ENCODE peak calls at places on chromosomes 1 and 21, in four cellular contexts. T, C, Y and L are unnamed samples.

GRCh38 chr1:150931773-150932172 is 5.6 kb downstream of the SETDB1 start:
- DNase-seq in T (no peak), C (no peak), Y (peak; percentile 24), L (no peak)

GRCh38 chr1:246602194-246602593 is 35.9 kb downstream of the CNST start:
- DNase-seq in T (peak; percentile 76), C (no peak), Y (peak; percentile 47), L (no peak)

GRCh38 chr1:150149490-150150453 is at the start of gene PLEKHO1:
- DNase-seq in T (peak; percentile 90), C (peak; percentile 91), Y (peak; percentile 89), L (peak; percentile 97)

GRCh38 chr1:20727746-20728316 is 4.7 kb downstream of the SH2D5 start:
- DNase-seq in T (peak; percentile 56), C (peak; percentile 56), Y (no peak), L (no peak)

GRCh38 chr1:48093696-48094518 is 96.7 kb upstream of the TRABD2B start:
- DNase-seq in T (peak; percentile 88), C (peak; percentile 86), Y (peak; percentile 28), L (peak; percentile 53)

GRCh38 chr1:210236840-210237409 is 4.3 kb downstream of the SERTAD4 start:
- DNase-seq in T (no peak), C (no peak), Y (no peak), L (no peak)

GRCh38 chr21:45517249-45518065 is 24.8 kb downstream of the SLC19A1 start:
- DNase-seq in T (no peak), C (no peak), Y (peak; percentile 24), L (no peak)

GRCh38 chr1:67441183-67441582 is 11.0 kb upstream of the SERBP1 start:
- DNase-seq in T (no peak), C (no peak), Y (peak; percentile 23), L (no peak)

GRCh38 chr1:54358503-54359168 is 47.6 kb downstream of the SSBP3 start:
- DNase-seq in T (peak; percentile 84), C (no peak), Y (no peak), L (no peak)

GRCh38 chr1:62599044-62599443 is 1.7 kb downstream of the ANGPTL3 start:
- DNase-seq in T (no peak), C (no peak), Y (peak; percentile 56), L (no peak)

GRCh38 chr1:211829343-211830054 is 1.1 kb downstream of the LPGAT1 start:
- DNase-seq in T (peak; percentile 68), C (no peak), Y (peak; percentile 68), L (no peak)

GRCh38 chr1:117312453-117313138 is 54.7 kb upstream of the MAN1A2 start:
- DNase-seq in T (no peak), C (no peak), Y (peak; percentile 61), L (no peak)

GRCh38 chr1:206570529-206570928 is 41.7 kb downstream of the EIF2D start:
- DNase-seq in T (no peak), C (no peak), Y (no peak), L (no peak)

GRCh38 chr1:91104712-91105111 is 82.9 kb upstream of the ZNF644 start:
- DNase-seq in T (no peak), C (no peak), Y (no peak), L (no peak)

GRCh38 chr1:37861151-37861550 is 1.8 kb upstream of the MTF1 start:
- DNase-seq in T (no peak), C (no peak), Y (peak; percentile 43), L (no peak)

GRCh38 chr1:161511018-161511755 is 5.9 kb downstream of the FCGR2A start:
- DNase-seq in T (no peak), C (no peak), Y (no peak), L (no peak)

GRCh38 chr1:7760245-7760644 is 10.9 kb upstream of the VAMP3 start:
- DNase-seq in T (no peak), C (no peak), Y (peak; percentile 14), L (no peak)

GRCh38 chr1:207298666-207299065 is 22.8 kb upstream of the CD55 start:
- DNase-seq in T (no peak), C (no peak), Y (no peak), L (no peak)

GRCh38 chr1:244704107-244704506 is 51.2 kb downstream of the DESI2 start:
- DNase-seq in T (no peak), C (no peak), Y (no peak), L (no peak)

GRCh38 chr1:44072204-44072603 is 40.9 kb upstream of the SLC6A9 start:
- DNase-seq in T (no peak), C (no peak), Y (peak; percentile 95), L (no peak)

GRCh38 chr1:183652107-183652506 is 1.0 kb downstream of the APOBEC4 start:
- DNase-seq in T (no peak), C (no peak), Y (no peak), L (no peak)

GRCh38 chr1:110436635-110437034 is 14.3 kb upstream of the PROK1 start:
- DNase-seq in T (no peak), C (no peak), Y (peak; percentile 3), L (no peak)

GRCh38 chr1:42312576-42313212 is 22.3 kb downstream of the FOXJ3 start:
- DNase-seq in T (peak; percentile 67), C (no peak), Y (no peak), L (no peak)

GRCh38 chr1:226670062-226670461 is 69.0 kb downstream of the ITPKB start:
- DNase-seq in T (no peak), C (no peak), Y (no peak), L (no peak)

GRCh38 chr1:180862305-180862704 is 50.4 kb upstream of the KIAA1614 start:
- DNase-seq in T (no peak), C (no peak), Y (peak; percentile 4), L (no peak)

GRCh38 chr1:67171978-67172377 is 5.7 kb downstream of the IL23R start:
- DNase-seq in T (no peak), C (no peak), Y (no peak), L (no peak)

GRCh38 chr1:41847011-41847410 is 71.7 kb downstream of the HIVEP3 start:
- DNase-seq in T (no peak), C (no peak), Y (peak; percentile 55), L (no peak)

GRCh38 chr1:70041317-70042045 is 163.9 kb downstream of the LRRC40 start:
- DNase-seq in T (no peak), C (no peak), Y (no peak), L (no peak)